ENCODE peak calls at places on chromosome 12, in nine cellular contexts. C is neural progenitor cell, U is Calu3, L is NCI-H1694 treated with DMSO at 0.1 percent for 48 hours, T is bronchial epithelial cell, K is B cell, E is body of pancreas, H is left colon, X is RCC 7860. R is an unnamed sample.

GRCh38 chr12:106883421-106883820 is 72.3 kb upstream of the TMEM263 start:
- DNase-seq in C (no peak), U (no peak), L (no peak), T (no peak), K (no peak), E (no peak), H (no peak), X (no peak), R (no peak)

GRCh38 chr12:278046-278445 is 15.4 kb upstream of the SLC6A13 start:
- DNase-seq in C (no peak), U (no peak), L (no peak), T (no peak), K (no peak), E (no peak), H (no peak), X (no peak), R (no peak)

GRCh38 chr12:102376251-102376747 is 104.1 kb downstream of the IGF1 start:
- DNase-seq in C (no peak), U (no peak), L (no peak), T (peak), K (no peak), E (no peak), H (no peak), X (no peak), R (no peak)

GRCh38 chr12:125079084-125079483 is 13.8 kb downstream of the AACS start:
- DNase-seq in C (no peak), U (no peak), L (no peak), T (no peak), K (no peak), E (no peak), H (no peak), X (no peak), R (no peak)

GRCh38 chr12:25501565-25501964 is 51.5 kb downstream of the LMNTD1 start:
- DNase-seq in C (no peak), U (no peak), L (no peak), T (no peak), K (no peak), E (no peak), H (no peak), X (peak), R (no peak)

GRCh38 chr12:100497105-100497795 is 23.6 kb downstream of the NR1H4 start:
- DNase-seq in C (no peak), U (no peak), L (no peak), T (no peak), K (no peak), E (no peak), H (no peak), X (no peak), R (no peak)

GRCh38 chr12:127560041-127560478 is 706.9 kb upstream of the TMEM132C start:
- DNase-seq in C (no peak), U (no peak), L (no peak), T (no peak), K (no peak), E (no peak), H (no peak), X (no peak), R (no peak)

GRCh38 chr12:19307451-19307850 is 131.8 kb upstream of the AEBP2 start:
- DNase-seq in C (no peak), U (no peak), L (no peak), T (no peak), K (no peak), E (no peak), H (no peak), X (no peak), R (no peak)